ENCODE peak calls at places on chromosomes 12 and 14, in five cellular contexts. P is A549, S is aorta, W is Panc1, Y is heart right ventricle. X is an unnamed sample.

GRCh38 chr14:23551266-23552028 is at the start of gene ZFHX2:
- DNase-seq in P (peak), S (peak), W (no peak), Y (peak), X (peak)

GRCh38 chr12:106303202-106303820 is 778 bp downstream of the TCP11L2 start:
- DNase-seq in P (peak), S (peak), W (no peak), Y (peak), X (peak)

GRCh38 chr12:101919447-101919846 is 42.1 kb downstream of the DRAM1 start:
- DNase-seq in P (no peak), S (no peak), W (no peak), Y (no peak), X (no peak)

GRCh38 chr12:117559978-117560377 is 198.6 kb upstream of the NOS1 start:
- DNase-seq in P (no peak), S (no peak), W (no peak), Y (no peak), X (no peak)

GRCh38 chr12:88298761-88299242 is 156.7 kb downstream of the TMTC3 start:
- DNase-seq in P (peak), S (no peak), W (no peak), Y (no peak), X (no peak)

GRCh38 chr14:38731962-38732361 is 371.1 kb downstream of the SEC23A start:
- DNase-seq in P (no peak), S (no peak), W (no peak), Y (no peak), X (no peak)

GRCh38 chr14:43765474-43765873 is 741.6 kb downstream of the FSCB start:
- DNase-seq in P (no peak), S (no peak), W (no peak), Y (no peak), X (no peak)

GRCh38 chr12:76529226-76529918 is 30.2 kb downstream of the OSBPL8 start:
- DNase-seq in P (peak), S (no peak), W (no peak), Y (no peak), X (no peak)

GRCh38 chr14:23566782-23567185 is 807 bp downstream of the AP1G2 start:
- DNase-seq in P (peak), S (no peak), W (no peak), Y (no peak), X (no peak)

GRCh38 chr14:98368916-98369315 is 903.1 kb downstream of the BCL11B start:
- DNase-seq in P (no peak), S (no peak), W (no peak), Y (no peak), X (no peak)

GRCh38 chr12:92437452-92437851 is 265.3 kb upstream of the PLEKHG7 start:
- DNase-seq in P (no peak), S (no peak), W (no peak), Y (no peak), X (no peak)

GRCh38 chr12:18382486-18382885 is 121.2 kb downstream of the PIK3C2G start:
- DNase-seq in P (no peak), S (no peak), W (no peak), Y (no peak), X (no peak)

GRCh38 chr12:75658286-75658685 is 146.9 kb upstream of the KRR1 start:
- DNase-seq in P (no peak), S (no peak), W (no peak), Y (no peak), X (no peak)

GRCh38 chr14:64733899-64734298 is 29.7 kb downstream of the PLEKHG3 start:
- DNase-seq in P (no peak), S (peak), W (no peak), Y (no peak), X (no peak)

GRCh38 chr12:57616383-57617101 is 5.3 kb downstream of the ARHGEF25 start:
- DNase-seq in P (no peak), S (no peak), W (no peak), Y (no peak), X (no peak)

GRCh38 chr12:32134144-32134888 is 27.7 kb downstream of the BICD1 start:
- DNase-seq in P (no peak), S (no peak), W (no peak), Y (no peak), X (no peak)

GRCh38 chr12:59398164-59398563 is 197.7 kb upstream of the SLC16A7 start:
- DNase-seq in P (no peak), S (no peak), W (no peak), Y (no peak), X (no peak)

GRCh38 chr12:26628234-26628633 is 204.8 kb downstream of the ITPR2 start:
- DNase-seq in P (no peak), S (no peak), W (no peak), Y (no peak), X (no peak)

GRCh38 chr12:3366451-3367155 is 124.4 kb upstream of the PRMT8 start:
- DNase-seq in P (no peak), S (no peak), W (no peak), Y (no peak), X (no peak)

GRCh38 chr12:76085159-76085868 is 829 bp upstream of the NAP1L1 start:
- DNase-seq in P (peak), S (no peak), W (no peak), Y (no peak), X (no peak)

GRCh38 chr14:105448706-105449111 is 25.9 kb upstream of the CRIP2 start:
- DNase-seq in P (peak), S (peak), W (peak), Y (peak), X (peak)

GRCh38 chr12:23217158-23217557 is 592.2 kb downstream of the ETNK1 start:
- DNase-seq in P (no peak), S (no peak), W (no peak), Y (no peak), X (no peak)

GRCh38 chr14:74664717-74665116 is 48.2 kb downstream of the AREL1 start:
- DNase-seq in P (no peak), S (no peak), W (no peak), Y (no peak), X (no peak)

GRCh38 chr12:54479421-54479820 is 6.0 kb upstream of the GTSF1 start:
- DNase-seq in P (no peak), S (no peak), W (no peak), Y (no peak), X (no peak)

GRCh38 chr14:21299562-21300130 is 19.8 kb downstream of the RPGRIP1 start:
- DNase-seq in P (no peak), S (peak), W (no peak), Y (no peak), X (no peak)

GRCh38 chr14:63292805-63293204 is 25.9 kb downstream of the GPHB5 start:
- DNase-seq in P (no peak), S (no peak), W (no peak), Y (no peak), X (no peak)
- H3K27ac ChIP-seq in P (no peak), S (no peak), W (no peak), Y (no peak), X (no peak)

GRCh38 chr12:52871291-52871961 is 22.6 kb upstream of the KRT78 start:
- DNase-seq in P (peak), S (peak), W (no peak), Y (no peak), X (no peak)

GRCh38 chr12:52872644-52873384 is 24.0 kb upstream of the KRT78 start:
- DNase-seq in P (peak), S (no peak), W (no peak), Y (no peak), X (no peak)

GRCh38 chr12:52873513-52873831 is 24.7 kb upstream of the KRT78 start:
- DNase-seq in P (no peak), S (no peak), W (no peak), Y (no peak), X (no peak)

GRCh38 chr12:52867636-52868035 is 18.8 kb upstream of the KRT78 start:
- DNase-seq in P (peak), S (peak), W (no peak), Y (peak), X (peak)

GRCh38 chr12:52870361-52871290 is 21.8 kb upstream of the KRT78 start:
- DNase-seq in P (peak), S (no peak), W (no peak), Y (peak), X (peak)
- H3K27ac ChIP-seq in P (peak), S (no peak), W (no peak), Y (peak), X (no peak)

GRCh38 chr14:77709412-77709811 is 1.5 kb downstream of the SLIRP start:
- DNase-seq in P (no peak), S (no peak), W (no peak), Y (no peak), X (no peak)
- H3K27ac ChIP-seq in P (no peak), S (no peak), W (peak), Y (no peak), X (peak)

GRCh38 chr14:93010543-93011541 is 87.9 kb downstream of the CHGA start:
- DNase-seq in P (no peak), S (no peak), W (no peak), Y (no peak), X (no peak)

GRCh38 chr14:93014038-93015023 is 91.4 kb downstream of the CHGA start:
- DNase-seq in P (no peak), S (no peak), W (no peak), Y (no peak), X (no peak)

GRCh38 chr14:93013368-93013719 is 90.4 kb downstream of the CHGA start:
- DNase-seq in P (no peak), S (no peak), W (no peak), Y (no peak), X (no peak)

GRCh38 chr14:93011650-93012317 is 88.8 kb downstream of the CHGA start:
- DNase-seq in P (no peak), S (no peak), W (no peak), Y (no peak), X (peak)

GRCh38 chr14:93012516-93013367 is 89.8 kb downstream of the CHGA start:
- DNase-seq in P (no peak), S (no peak), W (no peak), Y (no peak), X (no peak)
- H3K27ac ChIP-seq in P (peak), S (no peak), W (no peak), Y (peak), X (peak)

GRCh38 chr12:2236501-2237294 is 183.9 kb downstream of the CACNA1C start:
- DNase-seq in P (no peak), S (no peak), W (no peak), Y (no peak), X (no peak)
- H3K27ac ChIP-seq in P (no peak), S (no peak), W (no peak), Y (no peak), X (no peak)

DNA sequence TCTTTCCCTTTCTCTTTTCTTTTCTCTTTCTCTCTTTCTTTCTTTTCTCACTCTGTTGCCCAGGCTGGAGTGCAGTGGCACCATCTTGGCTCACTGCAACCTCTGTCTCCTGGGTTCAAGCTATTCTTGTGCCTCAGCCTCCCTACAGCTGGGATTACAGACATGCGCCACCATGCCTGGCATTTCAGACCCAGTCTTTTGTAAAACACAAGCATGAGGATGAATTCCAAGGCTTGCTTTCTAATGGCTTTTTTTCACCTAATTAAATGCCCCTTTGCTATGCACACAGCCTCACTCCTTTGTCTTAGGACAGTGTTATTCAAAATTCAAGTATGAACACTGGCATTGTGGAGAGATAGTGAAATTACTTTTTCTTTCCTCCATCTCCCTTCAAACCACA is 6.0 kb upstream of the SLC38A2 start:
- DNase-seq in P (no peak), S (no peak), W (no peak), Y (no peak), X (no peak)
- H3K27ac ChIP-seq in P (no peak), S (no peak), W (peak), Y (no peak), X (no peak)

DNA sequence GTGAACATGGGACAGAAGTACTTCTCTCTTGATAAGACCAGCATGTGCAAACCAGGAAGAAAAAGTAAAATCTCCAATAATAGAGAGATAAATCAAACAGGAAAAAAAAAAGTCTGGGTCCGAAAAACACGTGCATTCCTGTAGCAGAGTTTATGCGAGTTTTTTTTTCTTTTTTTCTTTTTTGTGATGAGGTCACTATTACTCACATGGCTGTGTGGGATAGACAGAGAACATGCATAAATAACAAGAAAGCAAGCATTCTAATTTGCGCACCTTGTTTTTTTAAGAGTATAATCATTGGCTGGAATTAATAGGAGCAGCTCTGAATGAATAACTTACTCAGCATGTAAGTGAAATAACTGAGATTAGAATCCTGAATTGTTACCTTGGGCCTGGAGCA is 91.9 kb upstream of the CPM start:
- DNase-seq in P (no peak), S (no peak), W (no peak), Y (no peak), X (no peak)
- H3K27ac ChIP-seq in P (peak), S (no peak), W (no peak), Y (no peak), X (no peak)

GRCh38 chr12:124466200-124467128 is 100.9 kb downstream of the NCOR2 start:
- DNase-seq in P (peak), S (peak), W (no peak), Y (peak), X (peak)
- H3K27ac ChIP-seq in P (no peak), S (no peak), W (no peak), Y (peak), X (peak)

DNA sequence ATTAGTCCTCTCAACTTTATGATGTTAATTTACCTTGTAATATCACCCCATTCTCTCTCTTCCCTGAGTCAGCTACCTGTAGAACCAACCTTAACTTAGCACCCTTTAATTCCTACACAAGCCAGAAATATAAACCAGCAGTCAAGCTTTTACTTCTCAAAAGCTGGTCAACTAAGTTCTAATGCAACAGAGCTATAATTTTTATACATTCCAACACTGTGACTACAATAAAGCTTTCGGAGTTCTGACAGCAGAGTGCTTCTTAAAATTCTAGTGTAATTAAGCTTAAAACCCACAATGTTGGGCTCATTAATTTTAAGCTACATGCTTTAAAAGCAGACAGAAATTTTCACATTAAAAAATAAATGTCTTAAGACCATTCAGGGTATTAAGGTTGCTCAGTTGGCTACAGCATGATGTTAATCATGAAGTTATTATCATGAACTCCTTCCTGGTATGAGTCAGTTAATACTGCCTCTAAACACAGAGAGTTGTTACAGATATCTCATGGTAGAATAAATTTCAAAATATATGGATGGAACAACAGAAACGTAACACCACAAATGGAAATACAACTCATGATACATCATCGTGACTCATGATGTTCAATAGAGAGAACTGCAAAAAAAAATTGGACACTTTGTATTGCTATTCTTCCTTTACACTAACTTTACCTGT is 126.7 kb downstream of the EPS8 start:
- DNase-seq in P (peak), S (no peak), W (peak), Y (no peak), X (no peak)
- H3K27ac ChIP-seq in P (peak), S (no peak), W (no peak), Y (peak), X (no peak)

DNA sequence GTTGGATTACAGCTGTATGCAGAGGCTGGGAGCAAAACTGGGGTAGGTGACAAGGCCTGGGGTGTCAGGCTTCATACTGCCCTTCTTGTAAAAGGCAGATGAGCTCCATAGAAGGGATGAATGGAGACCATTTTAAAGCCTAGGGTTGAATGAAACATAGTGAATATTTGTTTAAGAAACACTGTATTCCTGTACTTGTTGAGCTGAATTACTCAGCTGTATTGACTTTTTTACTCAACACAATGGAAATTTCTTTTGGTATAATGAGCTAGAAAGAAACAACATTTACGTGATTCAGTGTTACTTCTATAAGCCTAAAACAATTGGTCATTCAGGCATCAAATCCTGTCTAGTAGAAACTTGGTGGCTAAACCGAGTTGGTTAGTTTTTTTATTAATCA is 14.1 kb downstream of the ATP6V0A2 start:
- DNase-seq in P (no peak), S (no peak), W (no peak), Y (no peak), X (no peak)
- H3K27ac ChIP-seq in P (no peak), S (no peak), W (no peak), Y (no peak), X (no peak)